ENCODE peak calls at places on chromosomes 12 and 14, in nine cellular contexts. One of them, this sample, is unnamed.

GRCh38 chr14:33707751-33708150 is 243.1 kb downstream of the EGLN3 start:
- DNase-seq in SK-N-SH: no peak
- DNase-seq in OCI-LY7: no peak
- DNase-seq in HCT116: no peak
- DNase-seq in MM.1S: no peak
- DNase-seq in hepatocyte: no peak
- DNase-seq in GM23248: no peak
- DNase-seq in neural progenitor cell: no peak
- DNase-seq in GM23338: no peak
- DNase-seq in this sample: no peak

GRCh38 chr12:113195598-113195997 is 10.1 kb downstream of the RITA1 start:
- DNase-seq in GM23248: no peak
- DNase-seq in GM23338: no peak
- DNase-seq in MM.1S: no peak
- DNase-seq in hepatocyte: no peak
- DNase-seq in HCT116: no peak
- DNase-seq in SK-N-SH: no peak
- DNase-seq in OCI-LY7: no peak
- DNase-seq in neural progenitor cell: no peak
- DNase-seq in this sample: no peak

GRCh38 chr12:39623919-39624318 is 4.3 kb upstream of the ABCD2 start:
- DNase-seq in hepatocyte: no peak
- DNase-seq in neural progenitor cell: no peak
- DNase-seq in GM23248: no peak
- DNase-seq in HCT116: no peak
- DNase-seq in SK-N-SH: no peak
- DNase-seq in MM.1S: no peak
- DNase-seq in OCI-LY7: no peak
- DNase-seq in GM23338: no peak
- DNase-seq in this sample: no peak

GRCh38 chr14:26841361-26841760 is 243.5 kb upstream of the NOVA1 start:
- DNase-seq in MM.1S: no peak
- DNase-seq in hepatocyte: peak
- DNase-seq in GM23248: peak
- DNase-seq in GM23338: no peak
- DNase-seq in OCI-LY7: no peak
- DNase-seq in neural progenitor cell: no peak
- DNase-seq in HCT116: no peak
- DNase-seq in SK-N-SH: no peak
- DNase-seq in this sample: peak

GRCh38 chr14:60650382-60650961 is 1.2 kb upstream of the SIX1 start:
- DNase-seq in hepatocyte: no peak
- DNase-seq in neural progenitor cell: peak
- DNase-seq in OCI-LY7: no peak
- DNase-seq in MM.1S: no peak
- DNase-seq in GM23248: peak
- DNase-seq in HCT116: no peak
- DNase-seq in SK-N-SH: no peak
- DNase-seq in GM23338: no peak
- DNase-seq in this sample: peak

GRCh38 chr14:94542111-94542810 is 19.0 kb upstream of the SERPINA4 start:
- DNase-seq in GM23248: peak
- DNase-seq in OCI-LY7: no peak
- DNase-seq in MM.1S: no peak
- DNase-seq in HCT116: no peak
- DNase-seq in hepatocyte: no peak
- DNase-seq in neural progenitor cell: no peak
- DNase-seq in SK-N-SH: no peak
- DNase-seq in GM23338: no peak
- DNase-seq in this sample: peak

GRCh38 chr12:105945935-105946334 is 192.8 kb downstream of the NUAK1 start:
- DNase-seq in hepatocyte: no peak
- DNase-seq in GM23338: no peak
- DNase-seq in GM23248: no peak
- DNase-seq in MM.1S: no peak
- DNase-seq in SK-N-SH: no peak
- DNase-seq in HCT116: no peak
- DNase-seq in neural progenitor cell: no peak
- DNase-seq in OCI-LY7: no peak
- DNase-seq in this sample: no peak

GRCh38 chr12:117362391-117362790 is 965 bp upstream of the NOS1 start:
- DNase-seq in hepatocyte: no peak
- DNase-seq in SK-N-SH: no peak
- DNase-seq in OCI-LY7: no peak
- DNase-seq in neural progenitor cell: no peak
- DNase-seq in GM23248: no peak
- DNase-seq in MM.1S: no peak
- DNase-seq in GM23338: no peak
- DNase-seq in HCT116: no peak
- DNase-seq in this sample: no peak

GRCh38 chr12:44015333-44015941 is 179.6 kb downstream of the TMEM117 start:
- DNase-seq in hepatocyte: peak
- DNase-seq in HCT116: peak
- DNase-seq in neural progenitor cell: peak
- DNase-seq in OCI-LY7: peak
- DNase-seq in GM23248: peak
- DNase-seq in GM23338: peak
- DNase-seq in SK-N-SH: peak
- DNase-seq in MM.1S: peak
- DNase-seq in this sample: peak

GRCh38 chr12:64001439-64001838 is 156.9 kb downstream of the SRGAP1 start:
- DNase-seq in GM23248: peak
- DNase-seq in HCT116: no peak
- DNase-seq in MM.1S: no peak
- DNase-seq in GM23338: no peak
- DNase-seq in OCI-LY7: no peak
- DNase-seq in hepatocyte: no peak
- DNase-seq in neural progenitor cell: no peak
- DNase-seq in SK-N-SH: no peak
- DNase-seq in this sample: no peak

GRCh38 chr12:69392146-69392928 is 32.8 kb downstream of the YEATS4 start:
- DNase-seq in GM23338: no peak
- DNase-seq in MM.1S: no peak
- DNase-seq in SK-N-SH: no peak
- DNase-seq in hepatocyte: no peak
- DNase-seq in HCT116: no peak
- DNase-seq in neural progenitor cell: no peak
- DNase-seq in OCI-LY7: no peak
- DNase-seq in GM23248: peak
- DNase-seq in this sample: no peak

GRCh38 chr12:107364875-107365518 is 271.6 kb upstream of the CRY1 start:
- DNase-seq in GM23338: no peak
- DNase-seq in SK-N-SH: no peak
- DNase-seq in MM.1S: no peak
- DNase-seq in hepatocyte: no peak
- DNase-seq in neural progenitor cell: no peak
- DNase-seq in GM23248: no peak
- DNase-seq in OCI-LY7: no peak
- DNase-seq in HCT116: no peak
- DNase-seq in this sample: no peak

DNA sequence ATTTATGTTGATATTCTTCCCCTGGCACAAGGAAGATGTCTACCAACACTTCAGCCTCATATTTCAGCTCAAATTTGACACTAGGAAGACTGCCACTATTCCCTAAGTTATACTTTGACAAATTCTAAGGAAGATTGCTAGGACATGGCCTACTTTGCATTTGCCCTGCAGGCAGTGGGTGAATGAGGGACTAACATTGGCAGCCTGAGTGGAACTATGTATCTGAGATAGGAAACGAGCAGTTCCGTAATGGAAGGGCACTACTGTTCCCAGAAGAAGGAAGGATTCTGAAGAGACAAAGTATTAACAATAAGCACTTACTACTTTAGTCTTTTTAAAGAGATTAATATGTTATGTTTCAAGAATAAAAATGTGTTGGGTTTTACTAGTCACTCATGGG is 115.1 kb downstream of the SLC16A7 start:
- DNase-seq in HCT116: no peak
- DNase-seq in hepatocyte: no peak
- DNase-seq in GM23338: no peak
- DNase-seq in SK-N-SH: no peak
- DNase-seq in OCI-LY7: no peak
- DNase-seq in GM23248: no peak
- DNase-seq in neural progenitor cell: no peak
- DNase-seq in MM.1S: no peak
- DNase-seq in this sample: no peak
- TF ChIP-seq EZH2phosphoT487 in HCT116: no peak
- TF ChIP-seq EZH2phosphoT487 in hepatocyte: no peak
- TF ChIP-seq EZH2phosphoT487 in GM23338: no peak
- TF ChIP-seq EZH2phosphoT487 in SK-N-SH: no peak
- TF ChIP-seq EZH2phosphoT487 in OCI-LY7: no peak
- TF ChIP-seq EZH2phosphoT487 in GM23248: no peak
- TF ChIP-seq EZH2phosphoT487 in neural progenitor cell: no peak
- TF ChIP-seq EZH2phosphoT487 in MM.1S: no peak
- TF ChIP-seq EZH2phosphoT487 in this sample: no peak

GRCh38 chr12:131986361-131986760 is 36.6 kb downstream of the EP400 start:
- DNase-seq in GM23248: no peak
- DNase-seq in GM23338: no peak
- DNase-seq in hepatocyte: no peak
- DNase-seq in MM.1S: no peak
- DNase-seq in SK-N-SH: no peak
- DNase-seq in OCI-LY7: no peak
- DNase-seq in neural progenitor cell: no peak
- DNase-seq in HCT116: no peak
- DNase-seq in this sample: no peak
- TF ChIP-seq EZH2phosphoT487 in GM23248: no peak
- TF ChIP-seq EZH2phosphoT487 in GM23338: no peak
- TF ChIP-seq EZH2phosphoT487 in hepatocyte: no peak
- TF ChIP-seq EZH2phosphoT487 in MM.1S: no peak
- TF ChIP-seq EZH2phosphoT487 in SK-N-SH: no peak
- TF ChIP-seq EZH2phosphoT487 in OCI-LY7: no peak
- TF ChIP-seq EZH2phosphoT487 in neural progenitor cell: no peak
- TF ChIP-seq EZH2phosphoT487 in HCT116: no peak
- TF ChIP-seq EZH2phosphoT487 in this sample: no peak

DNA sequence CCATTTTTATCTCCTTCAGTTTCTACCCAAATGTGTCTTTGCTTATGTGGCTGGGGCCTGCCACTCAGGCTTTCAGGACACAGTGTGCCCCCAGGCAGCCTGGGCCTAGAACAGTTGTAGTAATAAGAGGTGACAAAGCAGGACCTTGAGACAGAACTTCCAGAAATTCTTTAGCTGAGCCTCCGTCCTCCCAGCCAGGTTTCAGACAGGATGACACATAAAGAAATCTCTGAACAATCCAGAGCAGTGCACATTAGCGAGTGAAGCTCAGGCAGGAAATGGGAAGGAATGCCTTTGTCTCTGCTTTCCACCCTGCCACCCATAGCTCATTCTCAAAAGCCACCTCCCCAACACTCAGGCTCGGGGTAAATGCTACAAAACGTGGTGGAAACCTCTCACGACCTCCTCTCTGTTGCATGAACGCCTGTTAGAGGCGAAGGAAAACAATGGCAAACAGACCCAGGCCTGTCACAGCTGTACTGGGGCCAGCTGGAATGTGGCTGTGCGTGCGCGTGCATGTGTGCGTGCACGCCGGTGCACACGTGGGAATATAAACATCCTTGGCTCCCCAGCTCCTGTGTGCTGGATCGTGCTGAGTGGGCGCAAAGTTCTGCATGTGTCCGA is 286.7 kb downstream of the ZFP36L1 start:
- DNase-seq in SK-N-SH: no peak
- DNase-seq in neural progenitor cell: peak
- DNase-seq in HCT116: no peak
- DNase-seq in MM.1S: no peak
- DNase-seq in hepatocyte: no peak
- DNase-seq in OCI-LY7: peak
- DNase-seq in GM23248: peak
- DNase-seq in GM23338: peak
- DNase-seq in this sample: peak
- TF ChIP-seq EZH2phosphoT487 in SK-N-SH: no peak
- TF ChIP-seq EZH2phosphoT487 in neural progenitor cell: no peak
- TF ChIP-seq EZH2phosphoT487 in HCT116: no peak
- TF ChIP-seq EZH2phosphoT487 in MM.1S: no peak
- TF ChIP-seq EZH2phosphoT487 in hepatocyte: no peak
- TF ChIP-seq EZH2phosphoT487 in OCI-LY7: no peak
- TF ChIP-seq EZH2phosphoT487 in GM23248: no peak
- TF ChIP-seq EZH2phosphoT487 in GM23338: no peak
- TF ChIP-seq EZH2phosphoT487 in this sample: no peak

GRCh38 chr12:74455429-74455828 is 82.2 kb upstream of the ATXN7L3B start:
- DNase-seq in GM23248: no peak
- DNase-seq in GM23338: no peak
- DNase-seq in neural progenitor cell: no peak
- DNase-seq in MM.1S: no peak
- DNase-seq in HCT116: no peak
- DNase-seq in hepatocyte: no peak
- DNase-seq in SK-N-SH: no peak
- DNase-seq in OCI-LY7: no peak
- DNase-seq in this sample: no peak

GRCh38 chr12:74454109-74454508 is 83.5 kb upstream of the ATXN7L3B start:
- DNase-seq in OCI-LY7: no peak
- DNase-seq in neural progenitor cell: no peak
- DNase-seq in SK-N-SH: no peak
- DNase-seq in hepatocyte: no peak
- DNase-seq in GM23338: no peak
- DNase-seq in HCT116: no peak
- DNase-seq in MM.1S: no peak
- DNase-seq in GM23248: no peak
- DNase-seq in this sample: no peak

GRCh38 chr12:74446466-74446865 is 91.2 kb upstream of the ATXN7L3B start:
- DNase-seq in hepatocyte: no peak
- DNase-seq in neural progenitor cell: no peak
- DNase-seq in OCI-LY7: no peak
- DNase-seq in HCT116: no peak
- DNase-seq in GM23338: no peak
- DNase-seq in GM23248: no peak
- DNase-seq in SK-N-SH: no peak
- DNase-seq in MM.1S: no peak
- DNase-seq in this sample: no peak

GRCh38 chr12:74449872-74450271 is 87.8 kb upstream of the ATXN7L3B start:
- DNase-seq in MM.1S: no peak
- DNase-seq in OCI-LY7: no peak
- DNase-seq in SK-N-SH: no peak
- DNase-seq in GM23338: no peak
- DNase-seq in neural progenitor cell: no peak
- DNase-seq in GM23248: no peak
- DNase-seq in hepatocyte: no peak
- DNase-seq in HCT116: peak
- DNase-seq in this sample: peak
- TF ChIP-seq EZH2phosphoT487 in MM.1S: no peak
- TF ChIP-seq EZH2phosphoT487 in OCI-LY7: no peak
- TF ChIP-seq EZH2phosphoT487 in SK-N-SH: no peak
- TF ChIP-seq EZH2phosphoT487 in GM23338: no peak
- TF ChIP-seq EZH2phosphoT487 in neural progenitor cell: no peak
- TF ChIP-seq EZH2phosphoT487 in GM23248: no peak
- TF ChIP-seq EZH2phosphoT487 in hepatocyte: no peak
- TF ChIP-seq EZH2phosphoT487 in HCT116: no peak
- TF ChIP-seq EZH2phosphoT487 in this sample: no peak

DNA sequence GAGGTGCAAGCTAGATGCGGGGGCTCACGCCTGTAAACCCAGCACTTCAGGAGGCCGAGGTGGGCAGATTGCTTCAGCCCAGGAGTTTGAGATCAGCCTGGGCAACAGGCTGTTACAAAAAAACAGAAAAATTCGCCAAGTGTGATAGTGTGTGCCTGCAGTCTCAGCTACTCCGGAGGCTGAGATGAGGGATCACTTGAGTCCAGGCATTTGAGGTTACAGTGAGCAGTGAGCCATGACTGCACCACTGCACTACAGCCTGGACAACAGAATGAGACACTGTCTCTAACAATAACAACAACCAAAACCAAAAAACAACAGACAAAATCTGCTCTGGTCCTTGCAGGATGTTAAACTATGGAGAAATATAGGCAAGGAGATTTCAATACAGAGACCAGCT is 13.9 kb downstream of the BTBD7 start:
- DNase-seq in SK-N-SH: no peak
- DNase-seq in HCT116: no peak
- DNase-seq in neural progenitor cell: no peak
- DNase-seq in GM23248: peak
- DNase-seq in OCI-LY7: no peak
- DNase-seq in hepatocyte: no peak
- DNase-seq in GM23338: no peak
- DNase-seq in MM.1S: no peak
- DNase-seq in this sample: no peak
- TF ChIP-seq EZH2phosphoT487 in SK-N-SH: no peak
- TF ChIP-seq EZH2phosphoT487 in HCT116: no peak
- TF ChIP-seq EZH2phosphoT487 in neural progenitor cell: no peak
- TF ChIP-seq EZH2phosphoT487 in GM23248: no peak
- TF ChIP-seq EZH2phosphoT487 in OCI-LY7: no peak
- TF ChIP-seq EZH2phosphoT487 in hepatocyte: no peak
- TF ChIP-seq EZH2phosphoT487 in GM23338: no peak
- TF ChIP-seq EZH2phosphoT487 in MM.1S: no peak
- TF ChIP-seq EZH2phosphoT487 in this sample: no peak